ENCODE peak calls at places on chromosomes 5 and 9, in seven cellular contexts. One of them, this sample, is unnamed. For H3K9me3, the result is how much of the 10 kb centered on the place peaks cover.

GRCh38 chr5:124877501-124878146 is 131.2 kb upstream of the ZNF608 start:
- DNase-seq in body of pancreas: no peak
- DNase-seq in DND-41: no peak
- DNase-seq in fibroblast of lung: no peak
- DNase-seq in thyroid gland: no peak
- DNase-seq in WERI-Rb-1: peak
- DNase-seq in SJCRH30: no peak
- DNase-seq in this sample: no peak

GRCh38 chr9:36802171-36802920 is 229.7 kb downstream of the MELK start:
- DNase-seq in body of pancreas: no peak
- DNase-seq in DND-41: no peak
- DNase-seq in fibroblast of lung: peak
- DNase-seq in thyroid gland: no peak
- DNase-seq in WERI-Rb-1: no peak
- DNase-seq in SJCRH30: peak
- DNase-seq in this sample: no peak

GRCh38 chr5:142433526-142434321 is 108.9 kb upstream of the SPRY4 start:
- DNase-seq in body of pancreas: no peak
- DNase-seq in DND-41: peak
- DNase-seq in fibroblast of lung: peak
- DNase-seq in thyroid gland: no peak
- DNase-seq in WERI-Rb-1: no peak
- DNase-seq in SJCRH30: peak
- DNase-seq in this sample: no peak

GRCh38 chr5:77851229-77852067 is 75.3 kb upstream of the TBCA start:
- DNase-seq in body of pancreas: peak
- DNase-seq in DND-41: no peak
- DNase-seq in fibroblast of lung: peak
- DNase-seq in thyroid gland: peak
- DNase-seq in WERI-Rb-1: no peak
- DNase-seq in SJCRH30: peak
- DNase-seq in this sample: peak

GRCh38 chr9:14428781-14429230 is 114.9 kb upstream of the NFIB start:
- DNase-seq in body of pancreas: peak
- DNase-seq in DND-41: peak
- DNase-seq in fibroblast of lung: peak
- DNase-seq in thyroid gland: peak
- DNase-seq in WERI-Rb-1: peak
- DNase-seq in SJCRH30: peak
- DNase-seq in this sample: peak

GRCh38 chr5:15993934-15994333 is 185.7 kb downstream of the MARCHF11 start:
- DNase-seq in body of pancreas: no peak
- DNase-seq in DND-41: no peak
- DNase-seq in fibroblast of lung: peak
- DNase-seq in thyroid gland: no peak
- DNase-seq in WERI-Rb-1: no peak
- DNase-seq in SJCRH30: peak
- DNase-seq in this sample: no peak

GRCh38 chr5:172872997-172873491 is 39.0 kb downstream of the ERGIC1 start:
- DNase-seq in body of pancreas: peak
- DNase-seq in DND-41: no peak
- DNase-seq in fibroblast of lung: peak
- DNase-seq in thyroid gland: peak
- DNase-seq in WERI-Rb-1: no peak
- DNase-seq in SJCRH30: no peak
- DNase-seq in this sample: peak

GRCh38 chr5:175809531-175810121 is 61.8 kb upstream of the CPLX2 start:
- DNase-seq in body of pancreas: no peak
- DNase-seq in DND-41: no peak
- DNase-seq in fibroblast of lung: peak
- DNase-seq in thyroid gland: no peak
- DNase-seq in WERI-Rb-1: no peak
- DNase-seq in SJCRH30: peak
- DNase-seq in this sample: no peak

GRCh38 chr5:141234109-141234508 is 11.0 kb downstream of the PCDHB14 start:
- DNase-seq in body of pancreas: peak
- DNase-seq in DND-41: no peak
- DNase-seq in fibroblast of lung: peak
- DNase-seq in thyroid gland: no peak
- DNase-seq in WERI-Rb-1: no peak
- DNase-seq in SJCRH30: peak
- DNase-seq in this sample: no peak
- H3K9me3 ChIP-seq in body of pancreas: half or more
- H3K9me3 ChIP-seq in DND-41: under half
- H3K9me3 ChIP-seq in fibroblast of lung: under half
- H3K9me3 ChIP-seq in thyroid gland: under half
- H3K9me3 ChIP-seq in WERI-Rb-1: under half
- H3K9me3 ChIP-seq in SJCRH30: under half
- H3K9me3 ChIP-seq in this sample: half or more

GRCh38 chr9:96620155-96620514 is 492 bp upstream of the CDC14B start:
- DNase-seq in body of pancreas: no peak
- DNase-seq in DND-41: no peak
- DNase-seq in fibroblast of lung: no peak
- DNase-seq in thyroid gland: no peak
- DNase-seq in WERI-Rb-1: no peak
- DNase-seq in SJCRH30: peak
- DNase-seq in this sample: no peak
- H3K27ac ChIP-seq in body of pancreas: no peak
- H3K27ac ChIP-seq in DND-41: no peak
- H3K27ac ChIP-seq in fibroblast of lung: peak
- H3K27ac ChIP-seq in thyroid gland: peak
- H3K27ac ChIP-seq in WERI-Rb-1: no peak
- H3K27ac ChIP-seq in SJCRH30: no peak
- H3K27ac ChIP-seq in this sample: peak

GRCh38 chr5:60339691-60340191 is 360.2 kb downstream of the DEPDC1B start:
- DNase-seq in body of pancreas: no peak
- DNase-seq in DND-41: no peak
- DNase-seq in fibroblast of lung: peak
- DNase-seq in thyroid gland: peak
- DNase-seq in WERI-Rb-1: no peak
- DNase-seq in SJCRH30: no peak
- DNase-seq in this sample: peak
- H3K4me3 ChIP-seq in body of pancreas: no peak
- H3K4me3 ChIP-seq in DND-41: no peak
- H3K4me3 ChIP-seq in fibroblast of lung: no peak
- H3K4me3 ChIP-seq in thyroid gland: no peak
- H3K4me3 ChIP-seq in WERI-Rb-1: no peak
- H3K4me3 ChIP-seq in SJCRH30: no peak
- H3K4me3 ChIP-seq in this sample: no peak

GRCh38 chr5:158268286-158268685 is 409.3 kb upstream of the CLINT1 start:
- DNase-seq in body of pancreas: no peak
- DNase-seq in DND-41: no peak
- DNase-seq in fibroblast of lung: no peak
- DNase-seq in thyroid gland: no peak
- DNase-seq in WERI-Rb-1: no peak
- DNase-seq in SJCRH30: no peak
- DNase-seq in this sample: no peak

GRCh38 chr5:158264264-158264663 is 405.3 kb upstream of the CLINT1 start:
- DNase-seq in body of pancreas: no peak
- DNase-seq in DND-41: no peak
- DNase-seq in fibroblast of lung: no peak
- DNase-seq in thyroid gland: no peak
- DNase-seq in WERI-Rb-1: no peak
- DNase-seq in SJCRH30: no peak
- DNase-seq in this sample: no peak

GRCh38 chr5:158261669-158262367 is 402.9 kb upstream of the CLINT1 start:
- DNase-seq in body of pancreas: no peak
- DNase-seq in DND-41: no peak
- DNase-seq in fibroblast of lung: no peak
- DNase-seq in thyroid gland: no peak
- DNase-seq in WERI-Rb-1: no peak
- DNase-seq in SJCRH30: no peak
- DNase-seq in this sample: no peak

GRCh38 chr5:158267228-158267627 is 408.3 kb upstream of the CLINT1 start:
- DNase-seq in body of pancreas: no peak
- DNase-seq in DND-41: no peak
- DNase-seq in fibroblast of lung: no peak
- DNase-seq in thyroid gland: no peak
- DNase-seq in WERI-Rb-1: no peak
- DNase-seq in SJCRH30: no peak
- DNase-seq in this sample: no peak

GRCh38 chr5:158265931-158266710 is 407.2 kb upstream of the CLINT1 start:
- DNase-seq in body of pancreas: no peak
- DNase-seq in DND-41: no peak
- DNase-seq in fibroblast of lung: no peak
- DNase-seq in thyroid gland: no peak
- DNase-seq in WERI-Rb-1: no peak
- DNase-seq in SJCRH30: peak
- DNase-seq in this sample: no peak
- H3K9me3 ChIP-seq in body of pancreas: under half
- H3K9me3 ChIP-seq in DND-41: under half
- H3K9me3 ChIP-seq in fibroblast of lung: under half
- H3K9me3 ChIP-seq in thyroid gland: under half
- H3K9me3 ChIP-seq in WERI-Rb-1: under half
- H3K9me3 ChIP-seq in SJCRH30: under half
- H3K9me3 ChIP-seq in this sample: under half

GRCh38 chr5:95941756-95942155 is 19.9 kb downstream of the ELL2 start:
- DNase-seq in body of pancreas: no peak
- DNase-seq in DND-41: no peak
- DNase-seq in fibroblast of lung: no peak
- DNase-seq in thyroid gland: no peak
- DNase-seq in WERI-Rb-1: no peak
- DNase-seq in SJCRH30: no peak
- DNase-seq in this sample: no peak

GRCh38 chr5:95942968-95943367 is 18.7 kb downstream of the ELL2 start:
- DNase-seq in body of pancreas: no peak
- DNase-seq in DND-41: no peak
- DNase-seq in fibroblast of lung: no peak
- DNase-seq in thyroid gland: no peak
- DNase-seq in WERI-Rb-1: no peak
- DNase-seq in SJCRH30: no peak
- DNase-seq in this sample: no peak

GRCh38 chr5:95942414-95942813 is 19.2 kb downstream of the ELL2 start:
- DNase-seq in body of pancreas: no peak
- DNase-seq in DND-41: no peak
- DNase-seq in fibroblast of lung: no peak
- DNase-seq in thyroid gland: no peak
- DNase-seq in WERI-Rb-1: no peak
- DNase-seq in SJCRH30: no peak
- DNase-seq in this sample: no peak

GRCh38 chr5:95939465-95939864 is 22.2 kb downstream of the ELL2 start:
- DNase-seq in body of pancreas: no peak
- DNase-seq in DND-41: no peak
- DNase-seq in fibroblast of lung: no peak
- DNase-seq in thyroid gland: no peak
- DNase-seq in WERI-Rb-1: no peak
- DNase-seq in SJCRH30: no peak
- DNase-seq in this sample: no peak

DNA sequence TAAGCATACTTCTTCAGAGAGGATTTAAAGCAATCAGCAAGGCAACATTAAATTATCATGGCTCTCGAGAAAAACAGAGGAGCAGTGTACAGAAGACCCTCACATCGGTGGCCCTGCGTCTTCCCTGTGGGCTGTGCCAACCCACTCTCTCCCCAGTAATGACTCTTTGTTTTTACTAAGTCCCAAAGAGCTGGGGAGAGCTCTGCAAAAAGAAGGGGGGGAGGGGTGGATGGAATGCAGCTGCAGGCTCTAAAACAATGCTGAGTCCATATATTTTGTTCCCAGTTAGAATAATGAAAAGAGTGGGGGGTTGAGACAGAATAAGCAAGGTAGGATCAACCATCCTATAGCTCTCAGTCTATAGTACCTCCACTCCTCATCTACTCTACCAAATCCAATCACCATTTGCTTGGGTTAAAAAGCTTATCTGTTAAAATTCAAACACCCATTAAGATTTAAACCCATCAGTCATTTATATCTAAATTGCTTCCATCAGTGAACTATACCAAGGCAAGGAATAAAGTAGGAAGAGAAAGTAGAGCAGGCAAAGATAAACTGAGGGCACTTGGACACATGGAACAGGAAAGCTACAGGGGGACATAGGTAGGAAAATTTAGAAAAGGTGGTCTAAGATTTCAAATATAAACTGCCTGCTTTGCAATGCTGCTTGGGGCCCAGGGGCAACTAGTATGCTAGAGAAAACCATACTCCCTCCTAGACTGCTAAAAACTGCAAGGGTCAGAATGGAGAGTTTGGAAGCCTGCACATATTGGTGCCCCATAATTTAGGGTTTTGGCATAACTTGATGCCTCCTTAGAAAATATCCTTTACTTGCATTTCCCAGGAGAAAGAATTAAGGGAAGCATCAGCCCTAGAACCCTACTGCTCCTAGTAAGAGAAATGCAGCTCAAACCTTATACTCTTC is 20.6 kb downstream of the ELL2 start:
- DNase-seq in body of pancreas: no peak
- DNase-seq in DND-41: peak
- DNase-seq in fibroblast of lung: no peak
- DNase-seq in thyroid gland: peak
- DNase-seq in WERI-Rb-1: no peak
- DNase-seq in SJCRH30: no peak
- DNase-seq in this sample: no peak
- H3K27ac ChIP-seq in body of pancreas: no peak
- H3K27ac ChIP-seq in DND-41: no peak
- H3K27ac ChIP-seq in fibroblast of lung: no peak
- H3K27ac ChIP-seq in thyroid gland: no peak
- H3K27ac ChIP-seq in WERI-Rb-1: no peak
- H3K27ac ChIP-seq in SJCRH30: no peak
- H3K27ac ChIP-seq in this sample: no peak

DNA sequence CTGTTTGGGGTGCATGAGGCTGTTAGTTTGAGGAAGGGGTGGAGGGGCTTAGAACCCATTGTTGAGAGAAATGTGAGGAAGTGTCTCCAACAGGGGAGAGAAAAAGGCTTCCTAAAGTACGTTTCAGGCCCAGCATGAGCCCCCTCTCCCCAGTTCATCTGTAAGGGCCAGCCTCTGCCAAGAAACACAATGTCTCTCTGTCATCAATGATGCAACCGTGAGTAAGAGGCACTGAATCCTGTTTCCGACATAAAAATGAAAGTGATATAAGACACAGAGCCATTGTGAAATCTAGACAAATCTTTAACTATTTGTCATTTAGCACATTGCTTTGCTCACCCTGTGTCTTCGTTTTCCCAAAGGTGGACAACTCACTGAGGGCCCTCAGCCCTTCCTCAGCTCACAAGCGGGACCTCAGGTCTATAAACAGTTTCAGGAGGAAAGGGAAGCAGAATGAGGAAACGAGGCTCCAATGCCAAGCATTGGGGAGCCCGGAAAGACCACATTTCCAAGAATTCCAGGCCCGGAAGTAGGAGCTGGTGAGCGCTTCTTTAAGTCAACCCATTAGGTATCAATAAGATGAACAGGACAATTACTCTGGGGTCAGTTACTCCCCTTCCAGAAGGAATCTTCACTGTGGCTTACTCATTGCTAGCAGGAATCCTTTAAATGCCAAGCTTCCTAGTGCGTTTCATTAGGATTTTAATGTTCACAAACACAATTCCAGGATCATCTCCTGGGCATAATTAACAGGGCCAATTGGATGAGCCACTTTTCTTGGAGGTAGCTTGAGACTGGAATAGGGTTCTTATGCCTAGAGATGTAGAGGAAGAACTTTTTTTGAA is 59.0 kb upstream of the KLF4 start:
- DNase-seq in body of pancreas: peak
- DNase-seq in DND-41: no peak
- DNase-seq in fibroblast of lung: peak
- DNase-seq in thyroid gland: no peak
- DNase-seq in WERI-Rb-1: no peak
- DNase-seq in SJCRH30: no peak
- DNase-seq in this sample: no peak
- H3K4me3 ChIP-seq in body of pancreas: no peak
- H3K4me3 ChIP-seq in DND-41: no peak
- H3K4me3 ChIP-seq in fibroblast of lung: peak
- H3K4me3 ChIP-seq in thyroid gland: no peak
- H3K4me3 ChIP-seq in WERI-Rb-1: no peak
- H3K4me3 ChIP-seq in SJCRH30: no peak
- H3K4me3 ChIP-seq in this sample: no peak

This sample was measured in heart right ventricle.